ENCODE peak calls at places on chromosomes 12 and 14, in four cellular contexts. E is HepG2, P is K562, Y is WTC11. L is an unnamed sample.

GRCh38 chr12:117188961-117189724 is 1.1 kb downstream of the FBXO21 start:
- DNase-seq in Y (no peak), E (no peak), P (no peak), L (no peak)

GRCh38 chr14:74018029-74018703 is 922 bp downstream of the ENTPD5 start:
- DNase-seq in P (no peak), E (peak), Y (no peak), L (peak)

GRCh38 chr12:14960548-14961465 is 594 bp downstream of the ARHGDIB start:
- DNase-seq in E (no peak), P (peak), Y (no peak), L (no peak)

GRCh38 chr12:9646794-9647622 is 22.5 kb upstream of the CLEC2D start:
- DNase-seq in E (no peak), Y (no peak), P (peak), L (no peak)

GRCh38 chr12:58268080-58268479 is 326.7 kb downstream of the ATP23 start:
- DNase-seq in E (no peak), Y (no peak), P (no peak), L (no peak)

GRCh38 chr14:24274101-24274543 is 2.7 kb upstream of the RABGGTA start:
- DNase-seq in P (peak), Y (no peak), E (no peak), L (no peak)

GRCh38 chr12:26195250-26195640 is at the start of gene SSPN:
- DNase-seq in E (no peak), P (no peak), Y (peak), L (peak)

GRCh38 chr14:36365766-36366165 is 45.3 kb upstream of the MBIP start:
- DNase-seq in E (no peak), P (no peak), Y (no peak), L (no peak)

GRCh38 chr14:78848234-78848820 is 678.2 kb downstream of the NRXN3 start:
- DNase-seq in Y (peak), E (peak), P (peak), L (peak)

GRCh38 chr14:77124345-77125274 is 17.0 kb downstream of the ZDHHC22 start:
- DNase-seq in E (no peak), P (peak), Y (peak), L (peak)

GRCh38 chr14:79967001-79967400 is 244.3 kb downstream of the DIO2 start:
- DNase-seq in E (no peak), P (no peak), Y (no peak), L (no peak)

GRCh38 chr12:76643438-76643837 is 83.9 kb upstream of the OSBPL8 start:
- DNase-seq in P (no peak), Y (no peak), E (no peak), L (no peak)

GRCh38 chr14:52227559-52228222 is 39.8 kb upstream of the PTGDR start:
- DNase-seq in E (no peak), Y (no peak), P (no peak), L (no peak)

GRCh38 chr12:122158700-122159285 is 15.2 kb downstream of the IL31 start:
- DNase-seq in P (no peak), Y (no peak), E (no peak), L (no peak)

GRCh38 chr14:77583657-77584056 is 32.8 kb downstream of the SPTLC2 start:
- DNase-seq in E (no peak), P (no peak), Y (no peak), L (no peak)

GRCh38 chr12:29831173-29831572 is 47.4 kb upstream of the TMTC1 start:
- DNase-seq in E (no peak), Y (no peak), P (no peak), L (no peak)

DNA sequence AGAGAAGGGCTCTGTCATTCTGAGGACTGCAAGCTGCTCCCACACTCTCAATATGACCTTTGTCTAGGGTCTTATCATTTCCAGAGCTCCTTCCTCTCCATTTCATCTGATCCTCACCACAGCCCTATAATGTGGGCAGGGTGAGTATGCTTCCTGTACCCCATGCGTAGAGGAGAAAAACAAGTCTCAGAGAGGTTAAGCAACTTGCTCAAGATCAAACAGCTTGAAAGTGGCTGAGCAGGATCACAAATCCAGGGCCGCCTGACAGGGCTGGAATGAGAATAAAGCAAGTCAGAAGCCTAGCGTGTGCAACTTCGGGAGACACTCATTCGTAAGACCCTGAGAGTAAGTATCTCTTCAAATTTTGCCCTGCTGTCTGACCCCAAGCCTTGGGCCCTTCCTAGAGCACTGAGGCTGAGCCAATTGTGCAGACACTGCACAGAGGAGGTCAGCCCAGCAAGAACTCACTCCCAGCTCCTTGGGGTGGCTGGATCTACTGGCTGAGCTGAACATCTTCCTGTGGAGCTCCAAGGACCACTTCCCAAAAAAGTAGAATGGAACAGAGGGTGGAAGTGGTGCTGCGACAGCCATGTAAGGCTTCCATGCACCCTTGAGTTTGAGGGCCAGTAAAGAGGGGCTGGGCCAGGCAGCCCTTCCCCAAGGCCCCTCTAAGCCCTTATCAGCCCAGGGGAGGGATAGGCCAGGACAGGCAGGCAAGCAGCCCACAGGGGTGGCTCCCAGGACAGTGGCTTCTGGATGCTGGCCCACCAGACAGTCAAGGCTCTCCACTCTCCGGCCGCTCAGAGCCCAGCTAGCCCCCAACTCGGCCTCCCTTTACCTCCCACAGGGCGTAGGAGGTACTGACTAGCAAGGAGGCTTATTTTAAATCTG is 10.5 kb downstream of the ZFP36L1 start:
- DNase-seq in Y (no peak), P (no peak), E (no peak), L (no peak)
- TF ChIP-seq ELF4 in Y (no peak), P (no peak), E (no peak), L (no peak)

DNA sequence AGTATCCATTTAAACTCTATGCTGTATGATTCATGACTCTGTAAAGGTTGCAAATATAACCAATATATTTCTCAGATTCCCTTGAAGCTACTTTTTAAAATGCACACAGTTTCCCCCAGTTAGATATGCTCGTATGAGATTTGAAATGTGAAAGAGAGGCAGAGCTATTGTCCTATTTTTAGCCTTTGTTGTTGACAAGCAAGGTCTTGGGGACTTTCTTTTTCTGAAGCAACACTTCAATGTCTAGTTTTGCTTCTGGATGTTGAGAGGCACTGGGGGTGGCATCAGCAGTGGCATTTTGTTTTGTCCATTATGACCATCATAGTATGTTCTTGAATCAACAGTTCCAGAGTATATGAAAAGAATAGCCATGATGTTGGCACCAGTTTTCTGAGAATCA is 63.4 kb downstream of the ASCL1 start:
- DNase-seq in P (no peak), E (no peak), Y (no peak), L (no peak)
- TF ChIP-seq ELF4 in P (no peak), E (no peak), Y (no peak), L (no peak)

GRCh38 chr14:54647378-54647777 is 80.5 kb downstream of the SAMD4A start:
- DNase-seq in E (peak), P (no peak), Y (no peak), L (no peak)
- TF ChIP-seq ELF4 in E (no peak), P (no peak), Y (no peak), L (no peak)

DNA sequence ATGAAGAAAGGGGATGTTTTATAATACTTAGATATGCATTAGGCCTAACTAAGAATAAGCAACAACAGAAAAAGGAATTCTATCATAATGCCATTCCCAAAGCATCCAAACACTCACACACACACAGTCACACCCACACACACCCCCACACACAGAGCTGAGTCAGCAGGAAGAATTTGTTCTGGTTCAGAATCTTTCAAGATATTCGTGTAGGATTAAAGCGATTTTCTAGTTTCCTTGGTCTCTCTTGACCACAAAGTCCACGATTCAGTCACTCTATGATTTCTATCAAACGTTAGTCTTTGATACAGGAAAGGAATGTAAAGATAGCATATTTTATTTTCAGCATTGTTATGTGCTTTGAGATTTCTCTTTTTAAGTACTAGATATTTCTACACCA is 382.6 kb upstream of the DCN start:
- DNase-seq in P (no peak), Y (no peak), E (no peak), L (no peak)
- TF ChIP-seq ELF4 in P (no peak), Y (no peak), E (no peak), L (no peak)

DNA sequence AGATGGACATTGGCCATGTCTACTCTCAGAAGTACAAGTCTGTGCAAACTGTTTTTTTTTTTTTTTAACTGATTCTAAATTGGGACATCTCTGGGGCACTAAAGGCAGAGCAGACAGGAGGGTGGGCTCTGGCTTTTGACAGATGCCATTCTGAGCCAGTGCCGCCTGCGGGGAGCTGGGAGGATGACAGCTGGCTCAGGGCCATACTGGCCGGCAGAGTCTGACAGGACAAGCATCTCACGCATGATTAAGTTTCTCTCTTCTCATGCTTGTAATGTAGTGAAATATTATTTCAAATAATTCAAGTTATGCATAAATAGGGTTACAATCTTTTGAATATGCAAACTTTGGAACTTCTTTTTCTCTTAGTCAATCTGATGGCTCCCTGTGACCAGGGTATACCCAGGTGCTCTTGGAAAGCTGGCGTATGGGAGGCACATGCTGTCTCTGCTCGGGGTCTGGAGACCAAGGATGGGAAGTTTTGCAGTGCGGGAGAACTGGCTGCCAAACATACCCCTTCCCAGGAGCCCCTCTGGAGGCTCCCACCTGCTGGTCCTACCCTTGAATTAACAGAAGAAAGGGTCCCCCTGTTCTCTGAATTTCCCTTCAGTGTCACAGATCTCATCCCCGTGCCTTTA is 7.6 kb downstream of the CDCA4 start:
- DNase-seq in E (no peak), Y (no peak), P (no peak), L (no peak)
- TF ChIP-seq ELF4 in E (no peak), Y (no peak), P (no peak), L (no peak)

GRCh38 chr14:72463291-72463866 is 430.5 kb downstream of the DPF3 start:
- DNase-seq in E (no peak), P (no peak), Y (no peak), L (no peak)
- TF ChIP-seq ELF4 in E (no peak), P (no peak), Y (no peak), L (no peak)

GRCh38 chr12:128534906-128535305 is 267.9 kb downstream of the TMEM132C start:
- DNase-seq in E (no peak), Y (no peak), P (no peak), L (no peak)

GRCh38 chr12:128531153-128531552 is 264.2 kb downstream of the TMEM132C start:
- DNase-seq in P (no peak), Y (no peak), E (no peak), L (no peak)
- TF ChIP-seq ELF4 in P (no peak), Y (no peak), E (no peak), L (no peak)

L was measured in HEK293T.